ENCODE peak calls at places on chromosomes 6 and 20, in five cellular contexts. Z, W, A, L and Y are unnamed samples.
A peak's percentile ranks its signal among the peaks of the same experiment; 100 is the strongest.

GRCh38 chr6:94670017-94670416 is 907.3 kb upstream of the MANEA start:
- DNase-seq in Z (no peak), W (no peak), A (no peak), L (no peak), Y (no peak)

GRCh38 chr6:160795716-160796115 is 93.7 kb downstream of the PLG start:
- DNase-seq in Z (no peak), W (no peak), A (no peak), L (no peak), Y (no peak)

GRCh38 chr6:34654061-34654460 is 42.5 kb downstream of the ILRUN start:
- DNase-seq in Z (no peak), W (no peak), A (no peak), L (no peak), Y (no peak)

GRCh38 chr6:3294921-3295871 is 36.4 kb downstream of the PSMG4 start:
- DNase-seq in Z (peak; percentile 16), W (peak; percentile 38), A (no peak), L (no peak), Y (no peak)

GRCh38 chr6:17904491-17905120 is 82.8 kb downstream of the KIF13A start:
- DNase-seq in Z (no peak), W (no peak), A (no peak), L (no peak), Y (no peak)

GRCh38 chr6:6452002-6452401 is 131.5 kb upstream of the F13A1 start:
- DNase-seq in Z (no peak), W (no peak), A (no peak), L (no peak), Y (no peak)

GRCh38 chr20:2508631-2509467 is at the start of gene ZNF343:
- DNase-seq in Z (peak; percentile 86), W (peak; percentile 84), A (peak; percentile 77), L (peak; percentile 79), Y (peak; percentile 76)

GRCh38 chr20:24066075-24066700 is 77.6 kb upstream of the GGTLC1 start:
- DNase-seq in Z (no peak), W (no peak), A (no peak), L (no peak), Y (no peak)

GRCh38 chr20:16599257-16599656 is 26.0 kb upstream of the KIF16B start:
- DNase-seq in Z (no peak), W (no peak), A (no peak), L (no peak), Y (no peak)

GRCh38 chr20:36808317-36809257 is 35.0 kb upstream of the DSN1 start:
- DNase-seq in Z (peak; percentile 83), W (peak; percentile 58), A (peak; percentile 74), L (peak; percentile 73), Y (peak; percentile 93)

GRCh38 chr6:89970609-89971337 is 76.5 kb downstream of the GJA10 start:
- DNase-seq in Z (peak; percentile 33), W (peak; percentile 59), A (no peak), L (no peak), Y (no peak)

GRCh38 chr6:106731144-106731842 is 101.9 kb downstream of the QRSL1 start:
- DNase-seq in Z (peak; percentile 64), W (peak; percentile 92), A (no peak), L (no peak), Y (no peak)

GRCh38 chr6:9543649-9544048 is 871.2 kb downstream of the TFAP2A start:
- DNase-seq in Z (no peak), W (no peak), A (no peak), L (no peak), Y (no peak)

GRCh38 chr20:34098570-34098969 is 13.5 kb downstream of the EIF2S2 start:
- DNase-seq in Z (no peak), W (no peak), A (no peak), L (no peak), Y (no peak)

GRCh38 chr6:43093361-43094289 is 17.5 kb downstream of the PTK7 start:
- DNase-seq in Z (no peak), W (peak; percentile 16), A (no peak), L (no peak), Y (peak; percentile 51)

GRCh38 chr6:84651583-84651982 is 112.8 kb downstream of the TBX18 start:
- DNase-seq in Z (no peak), W (no peak), A (no peak), L (no peak), Y (no peak)

GRCh38 chr6:101195581-101195980 is 197.9 kb upstream of the GRIK2 start:
- DNase-seq in Z (no peak), W (no peak), A (no peak), L (no peak), Y (no peak)

GRCh38 chr20:25316506-25317190 is 68.8 kb downstream of the PYGB start:
- DNase-seq in Z (no peak), W (no peak), A (peak; percentile 12), L (no peak), Y (no peak)

GRCh38 chr6:29628419-29629281 is 4.3 kb downstream of the GABBR1 start:
- DNase-seq in Z (peak; percentile 71), W (peak; percentile 77), A (peak; percentile 72), L (peak; percentile 68), Y (peak; percentile 79)

GRCh38 chr20:16476032-16476431 is 97.2 kb downstream of the KIF16B start:
- DNase-seq in Z (peak; percentile 64), W (peak; percentile 13), A (no peak), L (peak; percentile 5), Y (peak; percentile 13)

GRCh38 chr6:1952726-1953360 is 292.6 kb downstream of the GMDS start:
- DNase-seq in Z (peak; percentile 60), W (no peak), A (no peak), L (no peak), Y (peak; percentile 67)

GRCh38 chr20:32037929-32038328 is 14.1 kb upstream of the HCK start:
- DNase-seq in Z (peak; percentile 23), W (no peak), A (no peak), L (no peak), Y (no peak)

GRCh38 chr6:141641406-141641805 is 491.3 kb upstream of the GJE1 start:
- DNase-seq in Z (no peak), W (no peak), A (no peak), L (no peak), Y (no peak)

GRCh38 chr6:170243386-170243785 is 47.5 kb downstream of the DLL1 start:
- DNase-seq in Z (no peak), W (no peak), A (no peak), L (no peak), Y (no peak)

GRCh38 chr6:156185113-156185512 is 592.1 kb upstream of the ARID1B start:
- DNase-seq in Z (no peak), W (no peak), A (no peak), L (no peak), Y (no peak)

GRCh38 chr6:20931093-20931492 is 396.8 kb downstream of the CDKAL1 start:
- DNase-seq in Z (no peak), W (no peak), A (no peak), L (no peak), Y (no peak)

GRCh38 chr20:38145094-38146075 is 19.7 kb downstream of the TGM2 start:
- DNase-seq in Z (peak; percentile 62), W (no peak), A (no peak), L (no peak), Y (no peak)

DNA sequence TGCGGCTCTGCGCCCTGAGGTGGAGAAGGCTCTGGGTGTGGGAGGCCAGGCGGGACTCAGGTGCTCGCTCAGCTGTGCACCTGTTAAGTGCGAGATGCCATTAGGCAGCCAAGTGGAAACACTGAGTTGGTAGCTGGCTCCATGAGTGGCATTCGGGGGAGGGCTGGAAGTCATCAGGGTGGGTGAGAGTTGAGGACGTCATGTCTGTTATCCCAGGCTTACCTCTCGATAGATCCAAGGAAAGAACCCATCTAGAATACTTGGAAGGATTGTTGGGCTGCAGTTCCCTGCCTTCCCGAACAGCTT is 41.3 kb downstream of the TAF8 start:
- DNase-seq in Z (no peak), W (no peak), A (no peak), L (no peak), Y (no peak)
- TF ChIP-seq POLR2A in Z (no peak), W (no peak), A (no peak), L (no peak), Y (no peak)

GRCh38 chr6:7879043-7879442 is 31.5 kb downstream of the TXNDC5 start:
- DNase-seq in Z (no peak), W (no peak), A (no peak), L (no peak), Y (no peak)
- TF ChIP-seq POLR2A in Z (no peak), W (no peak), A (no peak), L (no peak), Y (no peak)

GRCh38 chr6:132813173-132813856 is 1.1 kb upstream of the RPS12 start:
- DNase-seq in Z (peak; percentile 33), W (peak; percentile 51), A (peak; percentile 53), L (no peak), Y (no peak)
- TF ChIP-seq POLR2A in Z (no peak), W (peak; percentile 62), A (peak; percentile 41), L (no peak), Y (no peak)

GRCh38 chr6:116682334-116682712 is 1.3 kb downstream of the KPNA5 start:
- DNase-seq in Z (no peak), W (no peak), A (peak; percentile 48), L (no peak), Y (no peak)

GRCh38 chr6:116676021-116676420 is 5.0 kb upstream of the KPNA5 start:
- DNase-seq in Z (no peak), W (no peak), A (no peak), L (no peak), Y (no peak)

GRCh38 chr6:116685437-116685993 is 4.5 kb downstream of the KPNA5 start:
- DNase-seq in Z (no peak), W (no peak), A (no peak), L (no peak), Y (no peak)

GRCh38 chr6:116680880-116681672 is at the start of gene KPNA5:
- DNase-seq in Z (peak; percentile 93), W (peak; percentile 90), A (peak; percentile 92), L (peak; percentile 74), Y (peak; percentile 54)
- TF ChIP-seq POLR2A in Z (peak; percentile 97), W (peak; percentile 85), A (peak; percentile 53), L (peak; percentile 96), Y (peak; percentile 90)

DNA sequence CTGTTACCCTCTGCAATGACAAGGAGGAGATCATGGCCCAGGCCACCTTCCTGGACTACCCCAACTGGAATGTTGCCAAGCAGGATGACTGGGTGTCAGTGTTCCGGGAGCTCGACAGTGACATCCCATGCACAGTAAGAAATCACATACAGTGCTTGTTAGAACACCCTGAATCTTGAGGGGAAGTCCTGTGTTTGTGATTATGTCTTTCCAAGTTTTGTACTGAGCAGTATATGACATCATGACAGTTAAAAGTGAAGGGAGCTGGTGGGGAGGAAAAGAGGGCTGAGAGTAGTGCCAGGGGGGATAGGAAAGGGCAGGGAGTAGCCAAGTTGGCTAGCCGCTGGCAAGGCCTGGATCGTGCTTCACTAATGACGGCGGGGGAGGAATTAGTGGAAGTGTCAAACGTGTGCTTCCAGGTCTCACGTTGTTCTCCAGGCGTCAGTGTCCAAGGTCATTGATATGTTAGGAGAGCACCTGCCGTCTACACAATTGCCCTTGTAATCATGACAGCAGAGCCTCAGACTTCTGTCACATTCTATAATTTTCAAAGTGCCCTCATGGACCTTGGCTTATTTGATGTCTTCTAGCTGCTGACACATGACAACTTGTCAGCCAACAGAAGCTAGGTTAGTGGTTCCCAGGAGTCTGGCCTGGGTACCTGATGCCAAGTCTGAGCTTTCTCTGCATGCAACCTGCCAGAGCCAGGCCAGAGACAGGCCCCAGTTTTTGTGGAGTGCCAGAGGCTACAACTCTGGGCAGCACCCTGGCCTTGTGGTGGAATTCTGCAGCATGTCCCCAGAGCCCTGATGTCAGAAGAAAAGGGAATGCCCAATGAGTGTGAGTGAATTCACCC is 18.8 kb downstream of the CFAP61 start:
- DNase-seq in Z (no peak), W (no peak), A (no peak), L (no peak), Y (no peak)
- TF ChIP-seq POLR2A in Z (no peak), W (no peak), A (no peak), L (no peak), Y (peak; percentile 4)

GRCh38 chr6:139030539-139030938 is 2.0 kb downstream of the ABRACL start:
- DNase-seq in Z (no peak), W (peak; percentile 16), A (peak; percentile 73), L (peak; percentile 38), Y (no peak)
- TF ChIP-seq POLR2A in Z (no peak), W (no peak), A (no peak), L (no peak), Y (no peak)